ENCODE peak calls at places on chromosomes 13 and 19, in eight cellular contexts. V, T, S, Y, P, K, H and C are unnamed samples.

GRCh38 chr19:55005684-55006488 is 32.2 kb downstream of the GP6 start:
- DNase-seq in Y (peak), S (peak), H (no peak), P (peak), T (no peak), K (peak), V (no peak), C (no peak)

GRCh38 chr13:52348081-52348480 is 57.9 kb downstream of the THSD1 start:
- DNase-seq in H (no peak), T (no peak), P (no peak), V (no peak), K (peak), Y (peak), S (no peak), C (no peak)

GRCh38 chr13:50995870-50996269 is 86.3 kb downstream of the RNASEH2B start:
- DNase-seq in T (no peak), S (no peak), V (no peak), H (no peak), Y (no peak), K (no peak), P (no peak), C (no peak)

GRCh38 chr19:3809881-3810707 is 23.9 kb upstream of the MATK start:
- DNase-seq in K (no peak), T (no peak), S (no peak), Y (no peak), H (no peak), V (no peak), P (peak), C (no peak)

GRCh38 chr13:99033814-99034213 is 56.0 kb upstream of the DOCK9 start:
- DNase-seq in P (no peak), V (no peak), K (no peak), S (no peak), Y (no peak), T (no peak), H (no peak), C (no peak)

GRCh38 chr13:20775961-20776360 is 2.2 kb upstream of the EEF1AKMT1 start:
- DNase-seq in H (no peak), P (no peak), T (no peak), Y (no peak), V (no peak), K (no peak), S (no peak), C (no peak)

GRCh38 chr13:99282264-99283231 is 24.4 kb upstream of the GPR18 start:
- DNase-seq in P (peak), S (no peak), Y (no peak), V (no peak), T (no peak), K (no peak), H (no peak), C (no peak)

GRCh38 chr13:37168922-37169321 is 63.5 kb upstream of the CSNK1A1L start:
- DNase-seq in S (no peak), P (no peak), T (no peak), H (no peak), Y (no peak), K (no peak), V (no peak), C (no peak)

GRCh38 chr19:48400018-48400742 is 6.7 kb downstream of the GRIN2D start:
- DNase-seq in V (peak), K (no peak), P (no peak), Y (no peak), H (peak), S (no peak), T (no peak), C (no peak)

GRCh38 chr13:94093652-94094310 is 385.7 kb downstream of the DCT start:
- DNase-seq in K (peak), T (no peak), S (no peak), H (no peak), P (no peak), Y (no peak), V (no peak), C (no peak)

GRCh38 chr13:80337011-80337688 is 3.8 kb downstream of the SPRY2 start:
- DNase-seq in H (peak), P (no peak), T (no peak), V (no peak), Y (no peak), S (no peak), K (no peak), C (no peak)

GRCh38 chr13:20721454-20722357 is 18.2 kb downstream of the IL17D start:
- DNase-seq in S (no peak), H (peak), Y (peak), K (no peak), T (no peak), P (no peak), V (no peak), C (no peak)

GRCh38 chr19:16301999-16302694 is 22.5 kb upstream of the KLF2 start:
- DNase-seq in H (no peak), P (peak), V (no peak), Y (no peak), T (no peak), S (no peak), K (no peak), C (no peak)

GRCh38 chr13:20230913-20231838 is 943 bp downstream of the GJB6 start:
- DNase-seq in Y (no peak), T (no peak), H (no peak), V (no peak), K (no peak), P (no peak), S (no peak), C (no peak)

GRCh38 chr19:36169084-36169760 is 17.0 kb upstream of the COX7A1 start:
- DNase-seq in T (no peak), H (peak), K (no peak), S (no peak), Y (peak), P (no peak), V (no peak), C (no peak)

DNA sequence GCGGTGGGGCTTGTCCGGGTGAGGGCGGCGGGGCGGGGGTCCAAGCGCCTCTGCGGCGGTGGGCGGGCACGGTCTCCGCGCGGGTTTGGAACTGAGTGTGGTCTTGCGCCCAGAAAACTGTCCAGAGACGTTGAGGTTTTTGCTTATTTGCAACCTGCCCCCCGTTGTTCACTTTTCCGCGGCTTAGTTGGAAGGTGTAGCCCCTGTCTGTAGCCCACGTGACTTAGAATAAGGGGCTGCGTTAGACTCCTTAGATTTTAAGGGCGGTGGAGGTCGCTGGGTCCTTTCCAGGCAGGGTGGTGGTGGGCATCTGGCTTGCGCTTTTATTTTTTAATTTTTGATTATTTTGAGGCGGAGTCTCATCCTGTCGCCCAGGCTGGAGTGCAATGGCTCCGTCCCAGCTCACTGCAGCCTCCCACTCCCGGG is 750 bp downstream of the RPS15 start:
- DNase-seq in V (no peak), Y (no peak), P (no peak), T (no peak), H (no peak), S (no peak), K (no peak), C (no peak)
- H3K4me3 ChIP-seq in V (peak), Y (peak), P (peak), T (peak), H (peak), S (peak), K (peak), C (peak)

GRCh38 chr13:111411186-111411858 is 90.9 kb downstream of the TEX29 start:
- DNase-seq in V (no peak), P (no peak), K (no peak), H (no peak), T (no peak), S (no peak), Y (no peak), C (no peak)
- H3K4me3 ChIP-seq in V (no peak), P (no peak), K (no peak), H (no peak), T (no peak), S (no peak), Y (no peak), C (no peak)

GRCh38 chr19:38720559-38721236 is 23.6 kb downstream of the CAPN12 start:
- DNase-seq in S (no peak), V (no peak), T (no peak), H (no peak), P (no peak), Y (no peak), K (no peak), C (no peak)

GRCh38 chr19:38721977-38722773 is 22.1 kb downstream of the CAPN12 start:
- DNase-seq in Y (peak), T (no peak), H (no peak), V (no peak), S (no peak), K (no peak), P (no peak), C (no peak)

GRCh38 chr19:38719761-38720558 is 24.3 kb downstream of the CAPN12 start:
- DNase-seq in H (no peak), K (no peak), T (no peak), V (no peak), Y (no peak), S (no peak), P (no peak), C (no peak)

GRCh38 chr19:38722947-38723605 is 21.2 kb downstream of the CAPN12 start:
- DNase-seq in K (no peak), T (no peak), H (no peak), V (no peak), Y (no peak), S (no peak), P (no peak), C (no peak)

GRCh38 chr19:38721496-38721895 is 22.8 kb downstream of the CAPN12 start:
- DNase-seq in H (no peak), Y (no peak), V (no peak), T (no peak), K (no peak), S (no peak), P (no peak), C (no peak)
- H3K4me3 ChIP-seq in H (no peak), Y (no peak), V (no peak), T (no peak), K (no peak), S (no peak), P (no peak), C (no peak)

GRCh38 chr19:952049-952679 is 26.3 kb downstream of the ARID3A start:
- DNase-seq in V (no peak), S (no peak), T (no peak), H (no peak), K (no peak), P (peak), Y (no peak), C (no peak)
- H3K4me3 ChIP-seq in V (no peak), S (no peak), T (no peak), H (no peak), K (no peak), P (peak), Y (no peak), C (no peak)

DNA sequence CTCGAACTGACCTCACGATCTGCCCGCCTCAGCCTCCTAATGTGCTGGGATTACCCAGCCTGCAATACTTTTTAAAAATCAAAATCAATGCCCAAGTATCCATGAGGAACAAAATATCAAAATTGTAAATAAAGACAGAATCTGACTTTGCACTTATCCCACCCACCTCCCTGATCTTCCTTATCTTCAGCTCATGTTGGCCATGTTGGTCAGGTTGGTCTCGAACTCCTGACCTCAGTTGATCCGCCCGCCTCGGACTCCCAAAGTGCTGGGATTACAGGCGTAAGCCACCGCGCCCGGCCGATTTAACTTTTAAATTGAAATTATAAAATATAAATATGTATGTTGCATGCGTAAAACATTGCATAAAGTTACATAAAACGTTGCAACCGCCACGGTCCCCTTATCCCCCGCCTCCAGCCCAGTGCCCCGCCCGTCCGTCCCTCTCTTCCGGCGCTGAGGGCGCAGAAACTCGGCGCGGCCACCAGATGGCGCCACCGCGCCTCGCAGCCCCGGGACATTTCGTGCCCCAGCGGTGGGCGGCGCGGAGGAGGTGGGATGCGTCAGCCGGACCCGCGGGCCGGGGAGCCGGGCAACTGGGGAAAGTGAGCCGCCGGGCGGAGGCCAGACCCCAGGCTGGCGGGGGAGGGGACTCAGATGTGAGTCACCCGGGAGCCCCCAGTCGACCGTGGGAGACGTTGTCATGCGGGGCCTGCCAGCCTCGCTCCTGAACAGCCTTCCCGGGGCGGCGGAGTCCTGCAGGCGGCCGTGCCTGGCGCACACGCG is 1.5 kb upstream of the GADD45B start:
- DNase-seq in T (peak), P (peak), S (no peak), K (no peak), H (peak), Y (peak), V (peak), C (peak)
- H3K4me3 ChIP-seq in T (peak), P (peak), S (peak), K (peak), H (peak), Y (no peak), V (peak), C (peak)

GRCh38 chr19:30685601-30686000 is 313.4 kb downstream of the ZNF536 start:
- DNase-seq in Y (no peak), H (no peak), K (no peak), P (no peak), T (no peak), S (no peak), V (no peak), C (no peak)
- H3K4me3 ChIP-seq in Y (no peak), H (no peak), K (no peak), P (no peak), T (no peak), S (no peak), V (no peak), C (no peak)

GRCh38 chr19:51663650-51664049 is 17.0 kb upstream of the SIGLEC14 start:
- DNase-seq in Y (no peak), T (no peak), V (no peak), H (no peak), S (no peak), P (no peak), K (no peak), C (no peak)
- H3K4me3 ChIP-seq in Y (no peak), T (no peak), V (no peak), H (no peak), S (no peak), P (no peak), K (no peak), C (no peak)